ENCODE peak calls at places on chromosomes 11 and 22, in nine cellular contexts. One of them, this sample, is unnamed.

GRCh38 chr11:87399341-87399740 is 361.6 kb downstream of the TMEM135 start:
- DNase-seq in stimulated activated CD4-positive, alpha-beta T cell treated with anti-CD3 and anti-CD28 coated beads, Interleukin-15, amount 100 ng/mL, for 1 hour: no peak
- DNase-seq in ureter: no peak
- DNase-seq in coronary artery: no peak
- DNase-seq in CD8-positive, alpha-beta T cell: no peak
- DNase-seq in HFF-Myc: no peak
- DNase-seq in substantia nigra: no peak
- DNase-seq in Jurkat, Clone E6-1: no peak
- DNase-seq in stimulated activated CD8-positive, alpha-beta memory T cell treated with anti-CD3 and anti-CD28 coated beads, Interleukin-7, amount 100 ng/mL, for 4 hours: no peak
- DNase-seq in this sample: no peak

GRCh38 chr11:60609632-60610031 is 89.8 kb upstream of the MS4A8 start:
- DNase-seq in stimulated activated CD4-positive, alpha-beta T cell treated with anti-CD3 and anti-CD28 coated beads, Interleukin-15, amount 100 ng/mL, for 1 hour: no peak
- DNase-seq in ureter: no peak
- DNase-seq in coronary artery: no peak
- DNase-seq in CD8-positive, alpha-beta T cell: no peak
- DNase-seq in HFF-Myc: no peak
- DNase-seq in substantia nigra: no peak
- DNase-seq in Jurkat, Clone E6-1: no peak
- DNase-seq in stimulated activated CD8-positive, alpha-beta memory T cell treated with anti-CD3 and anti-CD28 coated beads, Interleukin-7, amount 100 ng/mL, for 4 hours: no peak
- DNase-seq in this sample: no peak

GRCh38 chr11:34623463-34623862 is 2.6 kb downstream of the EHF start:
- DNase-seq in stimulated activated CD4-positive, alpha-beta T cell treated with anti-CD3 and anti-CD28 coated beads, Interleukin-15, amount 100 ng/mL, for 1 hour: no peak
- DNase-seq in ureter: no peak
- DNase-seq in coronary artery: no peak
- DNase-seq in CD8-positive, alpha-beta T cell: no peak
- DNase-seq in HFF-Myc: no peak
- DNase-seq in substantia nigra: no peak
- DNase-seq in Jurkat, Clone E6-1: no peak
- DNase-seq in stimulated activated CD8-positive, alpha-beta memory T cell treated with anti-CD3 and anti-CD28 coated beads, Interleukin-7, amount 100 ng/mL, for 4 hours: no peak
- DNase-seq in this sample: no peak

GRCh38 chr22:18970180-18970947 is 34.3 kb upstream of the PRODH start:
- DNase-seq in stimulated activated CD4-positive, alpha-beta T cell treated with anti-CD3 and anti-CD28 coated beads, Interleukin-15, amount 100 ng/mL, for 1 hour: no peak
- DNase-seq in ureter: no peak
- DNase-seq in coronary artery: no peak
- DNase-seq in CD8-positive, alpha-beta T cell: no peak
- DNase-seq in HFF-Myc: no peak
- DNase-seq in substantia nigra: no peak
- DNase-seq in Jurkat, Clone E6-1: no peak
- DNase-seq in stimulated activated CD8-positive, alpha-beta memory T cell treated with anti-CD3 and anti-CD28 coated beads, Interleukin-7, amount 100 ng/mL, for 4 hours: no peak
- DNase-seq in this sample: no peak

GRCh38 chr11:121892131-121892681 is 223.8 kb downstream of the BLID start:
- DNase-seq in stimulated activated CD4-positive, alpha-beta T cell treated with anti-CD3 and anti-CD28 coated beads, Interleukin-15, amount 100 ng/mL, for 1 hour: no peak
- DNase-seq in ureter: no peak
- DNase-seq in coronary artery: no peak
- DNase-seq in CD8-positive, alpha-beta T cell: no peak
- DNase-seq in HFF-Myc: no peak
- DNase-seq in substantia nigra: no peak
- DNase-seq in Jurkat, Clone E6-1: no peak
- DNase-seq in stimulated activated CD8-positive, alpha-beta memory T cell treated with anti-CD3 and anti-CD28 coated beads, Interleukin-7, amount 100 ng/mL, for 4 hours: no peak
- DNase-seq in this sample: peak; percentile 67

GRCh38 chr11:63916837-63917684 is at the start of gene RCOR2:
- DNase-seq in stimulated activated CD4-positive, alpha-beta T cell treated with anti-CD3 and anti-CD28 coated beads, Interleukin-15, amount 100 ng/mL, for 1 hour: peak; percentile 21
- DNase-seq in ureter: peak; percentile 77
- DNase-seq in coronary artery: no peak
- DNase-seq in CD8-positive, alpha-beta T cell: peak; percentile 57
- DNase-seq in HFF-Myc: no peak
- DNase-seq in substantia nigra: peak; percentile 63
- DNase-seq in Jurkat, Clone E6-1: peak; percentile 88
- DNase-seq in stimulated activated CD8-positive, alpha-beta memory T cell treated with anti-CD3 and anti-CD28 coated beads, Interleukin-7, amount 100 ng/mL, for 4 hours: no peak
- DNase-seq in this sample: no peak

GRCh38 chr11:23732026-23732425 is 764.8 kb upstream of the LUZP2 start:
- DNase-seq in stimulated activated CD4-positive, alpha-beta T cell treated with anti-CD3 and anti-CD28 coated beads, Interleukin-15, amount 100 ng/mL, for 1 hour: no peak
- DNase-seq in ureter: no peak
- DNase-seq in coronary artery: no peak
- DNase-seq in CD8-positive, alpha-beta T cell: no peak
- DNase-seq in HFF-Myc: no peak
- DNase-seq in substantia nigra: no peak
- DNase-seq in Jurkat, Clone E6-1: no peak
- DNase-seq in stimulated activated CD8-positive, alpha-beta memory T cell treated with anti-CD3 and anti-CD28 coated beads, Interleukin-7, amount 100 ng/mL, for 4 hours: no peak
- DNase-seq in this sample: no peak

GRCh38 chr11:32427935-32428664 is 7.2 kb downstream of the WT1 start:
- DNase-seq in stimulated activated CD4-positive, alpha-beta T cell treated with anti-CD3 and anti-CD28 coated beads, Interleukin-15, amount 100 ng/mL, for 1 hour: no peak
- DNase-seq in ureter: no peak
- DNase-seq in coronary artery: no peak
- DNase-seq in CD8-positive, alpha-beta T cell: no peak
- DNase-seq in HFF-Myc: no peak
- DNase-seq in substantia nigra: no peak
- DNase-seq in Jurkat, Clone E6-1: no peak
- DNase-seq in stimulated activated CD8-positive, alpha-beta memory T cell treated with anti-CD3 and anti-CD28 coated beads, Interleukin-7, amount 100 ng/mL, for 4 hours: no peak
- DNase-seq in this sample: no peak

GRCh38 chr11:18624161-18624560 is 10.0 kb downstream of the SPTY2D1 start:
- DNase-seq in stimulated activated CD4-positive, alpha-beta T cell treated with anti-CD3 and anti-CD28 coated beads, Interleukin-15, amount 100 ng/mL, for 1 hour: no peak
- DNase-seq in ureter: no peak
- DNase-seq in coronary artery: no peak
- DNase-seq in CD8-positive, alpha-beta T cell: no peak
- DNase-seq in HFF-Myc: no peak
- DNase-seq in substantia nigra: no peak
- DNase-seq in Jurkat, Clone E6-1: no peak
- DNase-seq in stimulated activated CD8-positive, alpha-beta memory T cell treated with anti-CD3 and anti-CD28 coated beads, Interleukin-7, amount 100 ng/mL, for 4 hours: no peak
- DNase-seq in this sample: no peak

GRCh38 chr11:40129276-40129675 is 1330.2 kb downstream of the LRRC4C start:
- DNase-seq in stimulated activated CD4-positive, alpha-beta T cell treated with anti-CD3 and anti-CD28 coated beads, Interleukin-15, amount 100 ng/mL, for 1 hour: no peak
- DNase-seq in ureter: no peak
- DNase-seq in coronary artery: no peak
- DNase-seq in CD8-positive, alpha-beta T cell: no peak
- DNase-seq in HFF-Myc: no peak
- DNase-seq in substantia nigra: no peak
- DNase-seq in Jurkat, Clone E6-1: peak; percentile 7
- DNase-seq in stimulated activated CD8-positive, alpha-beta memory T cell treated with anti-CD3 and anti-CD28 coated beads, Interleukin-7, amount 100 ng/mL, for 4 hours: no peak
- DNase-seq in this sample: no peak

GRCh38 chr11:11247576-11247975 is 105.5 kb downstream of the CSNK2A3 start:
- DNase-seq in stimulated activated CD4-positive, alpha-beta T cell treated with anti-CD3 and anti-CD28 coated beads, Interleukin-15, amount 100 ng/mL, for 1 hour: no peak
- DNase-seq in ureter: no peak
- DNase-seq in coronary artery: no peak
- DNase-seq in CD8-positive, alpha-beta T cell: no peak
- DNase-seq in HFF-Myc: no peak
- DNase-seq in substantia nigra: no peak
- DNase-seq in Jurkat, Clone E6-1: no peak
- DNase-seq in stimulated activated CD8-positive, alpha-beta memory T cell treated with anti-CD3 and anti-CD28 coated beads, Interleukin-7, amount 100 ng/mL, for 4 hours: no peak
- DNase-seq in this sample: no peak

GRCh38 chr11:86706341-86707131 is 34.1 kb upstream of the ME3 start:
- DNase-seq in stimulated activated CD4-positive, alpha-beta T cell treated with anti-CD3 and anti-CD28 coated beads, Interleukin-15, amount 100 ng/mL, for 1 hour: no peak
- DNase-seq in ureter: no peak
- DNase-seq in coronary artery: no peak
- DNase-seq in CD8-positive, alpha-beta T cell: no peak
- DNase-seq in HFF-Myc: no peak
- DNase-seq in substantia nigra: no peak
- DNase-seq in Jurkat, Clone E6-1: no peak
- DNase-seq in stimulated activated CD8-positive, alpha-beta memory T cell treated with anti-CD3 and anti-CD28 coated beads, Interleukin-7, amount 100 ng/mL, for 4 hours: no peak
- DNase-seq in this sample: no peak

GRCh38 chr22:42676059-42676607 is 26.9 kb upstream of the CYB5R3 start:
- DNase-seq in stimulated activated CD4-positive, alpha-beta T cell treated with anti-CD3 and anti-CD28 coated beads, Interleukin-15, amount 100 ng/mL, for 1 hour: no peak
- DNase-seq in ureter: no peak
- DNase-seq in coronary artery: no peak
- DNase-seq in CD8-positive, alpha-beta T cell: no peak
- DNase-seq in HFF-Myc: no peak
- DNase-seq in substantia nigra: no peak
- DNase-seq in Jurkat, Clone E6-1: no peak
- DNase-seq in stimulated activated CD8-positive, alpha-beta memory T cell treated with anti-CD3 and anti-CD28 coated beads, Interleukin-7, amount 100 ng/mL, for 4 hours: no peak
- DNase-seq in this sample: no peak

This sample was measured in suprapubic skin.